ENCODE peak calls at places on chromosomes 3 and 15, in seven cellular contexts. E is T-helper 1 cell; W is GF-D8; J is cardiac muscle cell; C is activated CD8-positive, alpha-beta memory T cell treated with anti-CD3 and anti-CD28 coated beads for 48 hours; L is Caco-2; S is esophagus muscularis mucosa. V is an unnamed sample.

GRCh38 chr15:93049914-93050534 is 39.0 kb downstream of the RGMA start:
- DNase-seq in E (no peak), W (no peak), J (no peak), C (no peak), L (no peak), S (no peak), V (no peak)

GRCh38 chr3:140911822-140912221 is 29.8 kb upstream of the SLC25A36 start:
- DNase-seq in E (no peak), W (no peak), J (no peak), C (no peak), L (no peak), S (no peak), V (no peak)

GRCh38 chr15:72306211-72306785 is 13.7 kb downstream of the CELF6 start:
- DNase-seq in E (peak), W (no peak), J (no peak), C (no peak), L (no peak), S (no peak), V (peak)

GRCh38 chr3:43055806-43056770 is 49.8 kb downstream of the POMGNT2 start:
- DNase-seq in E (no peak), W (no peak), J (no peak), C (no peak), L (no peak), S (peak), V (no peak)

GRCh38 chr15:71093089-71094024 is 21.9 kb upstream of the THSD4 start:
- DNase-seq in E (no peak), W (no peak), J (no peak), C (no peak), L (no peak), S (peak), V (no peak)

GRCh38 chr3:169644750-169645149 is 18.8 kb downstream of the MECOM start:
- DNase-seq in E (no peak), W (no peak), J (no peak), C (no peak), L (no peak), S (no peak), V (no peak)

GRCh38 chr3:71127463-71128243 is 455.9 kb downstream of the FOXP1 start:
- DNase-seq in E (peak), W (no peak), J (peak), C (no peak), L (no peak), S (no peak), V (peak)

GRCh38 chr3:52055537-52056351 is 627 bp downstream of the DUSP7 start:
- DNase-seq in E (peak), W (no peak), J (peak), C (peak), L (peak), S (no peak), V (peak)

GRCh38 chr3:66378256-66378655 is 122.6 kb downstream of the LRIG1 start:
- DNase-seq in E (peak), W (no peak), J (peak), C (no peak), L (no peak), S (peak), V (no peak)

GRCh38 chr3:184373422-184373821 is 4.6 kb downstream of the THPO start:
- DNase-seq in E (no peak), W (no peak), J (no peak), C (no peak), L (no peak), S (no peak), V (no peak)

GRCh38 chr3:74410276-74410941 is 204.1 kb downstream of the CNTN3 start:
- DNase-seq in E (no peak), W (no peak), J (no peak), C (no peak), L (no peak), S (no peak), V (no peak)

GRCh38 chr15:95324596-95325135 is 1005.8 kb upstream of the NR2F2 start:
- DNase-seq in E (no peak), W (no peak), J (no peak), C (no peak), L (no peak), S (no peak), V (no peak)

GRCh38 chr3:196624907-196625306 is 14.6 kb upstream of the NRROS start:
- DNase-seq in E (no peak), W (no peak), J (no peak), C (no peak), L (no peak), S (no peak), V (no peak)

GRCh38 chr3:128794788-128795649 is 69.0 kb downstream of the RAB7A start:
- DNase-seq in E (peak), W (peak), J (peak), C (no peak), L (peak), S (peak), V (peak)

GRCh38 chr3:60708191-60708975 is 542.9 kb downstream of the FHIT start:
- DNase-seq in E (no peak), W (no peak), J (no peak), C (no peak), L (no peak), S (no peak), V (no peak)

GRCh38 chr15:20376872-20377271 is 164.7 kb downstream of the GOLGA6L6 start:
- DNase-seq in E (no peak), W (no peak), J (no peak), C (no peak), L (no peak), S (no peak), V (no peak)

GRCh38 chr15:90037510-90037860 is 36.4 kb downstream of the ZNF710 start:
- DNase-seq in E (no peak), W (no peak), J (no peak), C (no peak), L (no peak), S (no peak), V (no peak)

GRCh38 chr3:174295336-174295735 is 563.8 kb upstream of the NAALADL2 start:
- DNase-seq in E (no peak), W (no peak), J (no peak), C (no peak), L (no peak), S (no peak), V (no peak)

GRCh38 chr3:133489466-133490085 is 83.9 kb upstream of the CDV3 start:
- DNase-seq in E (no peak), W (no peak), J (no peak), C (no peak), L (no peak), S (peak), V (no peak)

GRCh38 chr15:40793216-40793989 is 13.5 kb upstream of the ZFYVE19 start:
- DNase-seq in E (peak), W (no peak), J (no peak), C (no peak), L (no peak), S (no peak), V (no peak)

GRCh38 chr15:66036859-66037258 is 167.6 kb downstream of the RAB11A start:
- DNase-seq in E (no peak), W (no peak), J (no peak), C (no peak), L (no peak), S (no peak), V (no peak)

GRCh38 chr3:161415506-161416231 is 44.4 kb upstream of the SPTSSB start:
- DNase-seq in E (no peak), W (no peak), J (no peak), C (no peak), L (no peak), S (no peak), V (no peak)

GRCh38 chr3:134432236-134432635 is 53.5 kb downstream of the ANAPC13 start:
- DNase-seq in E (no peak), W (no peak), J (peak), C (no peak), L (no peak), S (no peak), V (no peak)

GRCh38 chr3:50664959-50665602 is 9.6 kb upstream of the DOCK3 start:
- DNase-seq in E (no peak), W (no peak), J (no peak), C (no peak), L (no peak), S (no peak), V (no peak)

GRCh38 chr3:11651900-11652299 is 8.2 kb upstream of the VGLL4 start:
- DNase-seq in E (peak), W (no peak), J (peak), C (no peak), L (peak), S (no peak), V (no peak)

GRCh38 chr3:194690501-194691372 is 5.1 kb downstream of the FAM43A start:
- DNase-seq in E (no peak), W (no peak), J (no peak), C (no peak), L (no peak), S (no peak), V (no peak)

GRCh38 chr3:56157693-56158092 is 310.6 kb downstream of the ERC2 start:
- DNase-seq in E (no peak), W (peak), J (no peak), C (no peak), L (no peak), S (no peak), V (no peak)

GRCh38 chr3:149487598-149488197 is 13.2 kb downstream of the TM4SF4 start:
- DNase-seq in E (peak), W (no peak), J (no peak), C (no peak), L (peak), S (no peak), V (no peak)

GRCh38 chr15:45162771-45163507 is 24.8 kb downstream of the SHF start:
- DNase-seq in E (peak), W (peak), J (peak), C (no peak), L (peak), S (no peak), V (no peak)

GRCh38 chr3:143674100-143674968 is 173.9 kb downstream of the SLC9A9 start:
- DNase-seq in E (peak), W (peak), J (peak), C (peak), L (peak), S (peak), V (peak)

GRCh38 chr3:142904639-142905441 is 16.0 kb upstream of the PCOLCE2 start:
- DNase-seq in E (peak), W (no peak), J (peak), C (no peak), L (peak), S (no peak), V (no peak)

GRCh38 chr3:55634345-55634744 is 147.2 kb upstream of the WNT5A start:
- DNase-seq in E (no peak), W (no peak), J (no peak), C (no peak), L (no peak), S (no peak), V (no peak)

GRCh38 chr3:72143322-72143721 is 358.4 kb upstream of the PROK2 start:
- DNase-seq in E (no peak), W (no peak), J (no peak), C (no peak), L (no peak), S (no peak), V (no peak)

GRCh38 chr3:158562674-158563073 is 8.3 kb upstream of the MLF1 start:
- DNase-seq in E (no peak), W (no peak), J (no peak), C (no peak), L (no peak), S (no peak), V (no peak)

GRCh38 chr15:37096878-37097568 is 3.3 kb downstream of the MEIS2 start:
- DNase-seq in E (no peak), W (no peak), J (no peak), C (no peak), L (no peak), S (no peak), V (no peak)

V was measured in T-helper 22 cell.